ENCODE peak calls at places on chromosomes 12 and 14, in four cellular contexts. S is NCI-H2081, D is substantia nigra, U is left colon. M is an unnamed sample.

GRCh38 chr12:388012-388411 is 1.1 kb downstream of the KDM5A start:
- DNase-seq in S (no peak), D (no peak), U (no peak), M (no peak)

GRCh38 chr12:3218150-3218845 is 141.1 kb downstream of the TSPAN9 start:
- DNase-seq in S (peak), D (no peak), U (peak), M (peak)

GRCh38 chr14:22981090-22982012 is 1.0 kb downstream of the AJUBA start:
- DNase-seq in S (no peak), D (no peak), U (no peak), M (peak)

GRCh38 chr12:70549340-70550179 is 87.7 kb downstream of the PTPRB start:
- DNase-seq in S (no peak), D (no peak), U (no peak), M (no peak)

GRCh38 chr12:56684745-56685369 is 3.2 kb downstream of the PTGES3 start:
- DNase-seq in S (no peak), D (no peak), U (no peak), M (peak)

GRCh38 chr14:100873083-100873482 is 30.4 kb downstream of the RTL1 start:
- DNase-seq in S (no peak), D (no peak), U (no peak), M (peak)

GRCh38 chr14:73267474-73267873 is 30.2 kb downstream of the PAPLN start:
- DNase-seq in S (no peak), D (no peak), U (no peak), M (no peak)

GRCh38 chr12:13631873-13632272 is 349.5 kb downstream of the GRIN2B start:
- DNase-seq in S (no peak), D (no peak), U (no peak), M (no peak)

GRCh38 chr12:25793196-25793595 is 165.3 kb upstream of the RASSF8 start:
- DNase-seq in S (no peak), D (no peak), U (no peak), M (no peak)

GRCh38 chr12:128008341-128008740 is 258.6 kb upstream of the TMEM132C start:
- DNase-seq in S (no peak), D (no peak), U (no peak), M (peak)

GRCh38 chr12:107530706-107531105 is 154.9 kb upstream of the PWP1 start:
- DNase-seq in S (no peak), D (no peak), U (no peak), M (no peak)

M was measured in osteoblast.